ENCODE peak calls at places on chromosomes 13 and 19, in nine cellular contexts. A is K562, W is breast epithelium, R is spleen, D is endothelial cell of umbilical vein, H is stomach, N is suprapubic skin, K is esophagus muscularis mucosa, S is upper lobe of left lung. J is an unnamed sample.

GRCh38 chr13:27830010-27830409 is 37.7 kb downstream of the GSX1 start:
- DNase-seq in A (peak; percentile 77), W (no peak), R (peak; percentile 92), D (peak; percentile 34), H (peak; percentile 72), N (no peak), K (no peak), S (peak; percentile 93), J (peak; percentile 71)

GRCh38 chr19:11420429-11420893 is 1.3 kb upstream of the RGL3 start:
- DNase-seq in A (no peak), W (no peak), R (peak; percentile 81), D (no peak), H (no peak), N (no peak), K (no peak), S (peak; percentile 83), J (no peak)

GRCh38 chr13:71054358-71054757 is 812.6 kb downstream of the DACH1 start:
- DNase-seq in A (no peak), W (no peak), R (no peak), D (no peak), H (no peak), N (no peak), K (no peak), S (no peak), J (no peak)

GRCh38 chr13:99312493-99312883 is 5.3 kb upstream of the GPR183 start:
- DNase-seq in A (no peak), W (peak; percentile 55), R (no peak), D (no peak), H (no peak), N (peak; percentile 91), K (no peak), S (no peak), J (peak; percentile 45)

GRCh38 chr13:43785681-43786471 is 896 bp downstream of the ENOX1 start:
- DNase-seq in A (peak; percentile 9), W (peak; percentile 30), R (peak; percentile 78), D (peak; percentile 53), H (peak; percentile 70), N (peak; percentile 84), K (peak; percentile 95), S (peak; percentile 89), J (peak; percentile 69)

GRCh38 chr19:34808566-34808965 is 35.6 kb upstream of the ZNF599 start:
- DNase-seq in A (no peak), W (no peak), R (no peak), D (peak; percentile 13), H (no peak), N (no peak), K (no peak), S (no peak), J (no peak)

GRCh38 chr13:44432595-44432994 is 59.0 kb downstream of the SERP2 start:
- DNase-seq in A (no peak), W (no peak), R (no peak), D (peak; percentile 15), H (no peak), N (no peak), K (peak; percentile 87), S (no peak), J (no peak)

GRCh38 chr13:105278797-105279425 is 1256.6 kb downstream of the EFNB2 start:
- DNase-seq in A (no peak), W (no peak), R (no peak), D (no peak), H (no peak), N (no peak), K (no peak), S (no peak), J (no peak)

GRCh38 chr13:32804673-32805260 is 211.5 kb upstream of the KL start:
- DNase-seq in A (no peak), W (no peak), R (no peak), D (no peak), H (no peak), N (no peak), K (no peak), S (no peak), J (no peak)

DNA sequence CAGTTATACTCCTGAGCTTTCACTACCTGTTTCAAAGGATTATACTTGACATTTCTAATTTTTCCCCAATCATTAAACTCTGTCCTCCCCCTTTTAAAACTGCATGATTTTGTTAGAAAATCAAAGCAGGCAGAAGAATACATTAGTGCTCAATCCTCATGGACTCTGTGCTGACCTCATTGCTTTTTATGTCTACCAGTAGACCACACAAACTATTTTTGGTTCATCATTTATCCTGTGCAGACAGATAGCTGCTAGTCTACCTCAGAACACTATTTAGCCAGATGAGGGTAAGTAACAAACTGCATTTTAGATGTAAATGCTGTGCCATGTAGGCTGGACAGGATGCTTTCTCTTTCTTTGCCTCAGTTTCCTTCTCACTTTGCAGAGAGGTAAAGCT is 235.9 kb downstream of the DCT start:
- DNase-seq in A (no peak), W (no peak), R (no peak), D (no peak), H (no peak), N (no peak), K (no peak), S (no peak), J (no peak)
- TF ChIP-seq POLR2A in A (no peak), W (no peak), R (no peak), D (no peak), H (no peak), N (no peak), K (no peak), S (no peak), J (no peak)

GRCh38 chr19:3898426-3898825 is 17.9 kb downstream of the ATCAY start:
- DNase-seq in A (no peak), W (no peak), R (no peak), D (no peak), H (no peak), N (no peak), K (no peak), S (no peak), J (no peak)

GRCh38 chr19:3897936-3898335 is 17.5 kb downstream of the ATCAY start:
- DNase-seq in A (no peak), W (no peak), R (no peak), D (no peak), H (no peak), N (no peak), K (no peak), S (no peak), J (no peak)

GRCh38 chr19:3902317-3902973 is 22.0 kb downstream of the ATCAY start:
- DNase-seq in A (no peak), W (no peak), R (no peak), D (no peak), H (no peak), N (no peak), K (no peak), S (no peak), J (no peak)

GRCh38 chr19:3895788-3896187 is 15.3 kb downstream of the ATCAY start:
- DNase-seq in A (no peak), W (no peak), R (no peak), D (no peak), H (no peak), N (no peak), K (no peak), S (no peak), J (no peak)

DNA sequence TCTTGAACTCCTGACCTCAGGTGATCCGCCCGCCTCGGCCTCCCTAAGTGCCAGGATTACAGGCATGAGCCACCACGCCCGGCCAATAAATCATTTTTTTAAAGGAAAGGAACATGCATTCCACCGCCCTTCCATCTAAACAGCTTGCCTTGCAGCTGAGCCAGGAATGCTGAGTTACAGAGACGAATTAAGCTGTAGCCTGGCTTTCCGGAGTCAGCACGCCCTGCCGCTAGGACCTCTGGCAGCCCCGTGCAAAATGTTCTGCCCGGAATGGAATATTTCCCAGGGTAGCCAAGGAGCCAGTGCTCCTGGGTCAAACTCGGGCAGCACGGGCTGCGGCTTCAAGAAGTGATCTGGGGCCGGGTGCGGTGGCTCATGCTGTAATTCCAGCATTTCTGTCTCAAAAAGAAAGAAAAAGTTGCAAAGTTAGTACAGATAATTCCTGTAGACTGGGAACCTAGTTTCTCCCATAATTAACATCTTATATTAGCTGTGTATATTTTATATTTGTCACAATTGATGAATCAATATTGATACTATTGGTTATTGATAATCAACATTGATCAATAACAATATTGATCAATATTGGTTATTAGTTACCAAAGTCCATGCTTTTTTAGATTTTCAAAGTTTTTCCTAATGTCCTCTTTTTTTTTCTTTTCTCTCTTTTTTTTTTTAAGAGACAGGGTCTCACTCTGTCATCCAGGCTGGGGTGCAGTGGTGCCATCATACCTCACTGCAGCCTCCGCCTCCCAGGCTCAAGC is 19.2 kb downstream of the ATCAY start:
- DNase-seq in A (no peak), W (no peak), R (no peak), D (no peak), H (no peak), N (no peak), K (no peak), S (no peak), J (peak; percentile 15)
- TF ChIP-seq POLR2AphosphoS5 in A (no peak), W (no peak), R (no peak), D (no peak), H (peak; percentile 59), N (no peak), K (peak; percentile 68), S (no peak), J (no peak)

DNA sequence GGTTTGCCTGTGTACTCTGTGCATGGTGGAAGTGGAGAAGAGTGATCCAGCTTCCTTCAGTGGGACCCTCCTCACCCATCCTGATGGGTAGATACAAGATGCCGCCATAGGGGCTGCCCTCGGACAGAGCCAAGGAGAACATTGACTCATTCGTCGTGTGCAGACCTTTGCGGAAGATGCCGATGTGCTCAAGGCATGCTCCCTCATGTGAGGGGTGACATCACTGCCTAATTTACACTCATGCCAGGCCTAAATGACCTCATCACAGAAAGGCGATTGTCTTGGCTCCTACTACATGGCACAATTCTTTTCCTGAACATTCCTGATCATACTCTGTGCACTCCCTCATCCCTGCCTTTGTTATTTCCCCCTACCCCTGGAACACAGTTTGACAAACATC is 146.3 kb upstream of the ARGLU1 start:
- DNase-seq in A (no peak), W (no peak), R (no peak), D (no peak), H (no peak), N (no peak), K (no peak), S (no peak), J (no peak)
- TF ChIP-seq POLR2A in A (no peak), W (no peak), R (no peak), D (no peak), H (no peak), N (no peak), K (no peak), S (no peak), J (no peak)

GRCh38 chr19:31718898-31719297 is 369.7 kb upstream of the TSHZ3 start:
- DNase-seq in A (no peak), W (no peak), R (no peak), D (no peak), H (no peak), N (no peak), K (no peak), S (no peak), J (no peak)

GRCh38 chr19:31717316-31717715 is 368.1 kb upstream of the TSHZ3 start:
- DNase-seq in A (no peak), W (no peak), R (no peak), D (no peak), H (no peak), N (no peak), K (no peak), S (no peak), J (no peak)

GRCh38 chr19:31715249-31715944 is 366.2 kb upstream of the TSHZ3 start:
- DNase-seq in A (no peak), W (no peak), R (no peak), D (no peak), H (no peak), N (peak; percentile 65), K (no peak), S (peak; percentile 47), J (no peak)

DNA sequence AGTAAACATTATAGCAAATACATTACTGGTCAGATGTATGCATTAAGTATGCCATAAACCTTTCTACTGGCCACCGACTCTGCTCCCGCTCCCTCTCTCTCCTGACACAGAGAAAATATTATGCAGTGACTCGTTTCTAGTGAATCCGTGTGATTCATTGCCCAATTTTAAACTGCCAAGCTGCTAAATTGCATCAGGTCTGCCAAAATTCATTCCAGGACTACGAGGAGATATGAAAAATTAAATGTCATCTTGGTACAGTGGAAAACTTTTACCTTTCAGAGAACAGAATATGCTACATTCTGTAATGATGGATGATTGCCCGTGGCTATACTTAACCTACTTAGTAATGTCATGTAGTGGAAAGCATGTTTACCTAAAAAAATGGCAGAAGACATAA is 368.8 kb upstream of the TSHZ3 start:
- DNase-seq in A (no peak), W (no peak), R (no peak), D (no peak), H (no peak), N (no peak), K (no peak), S (no peak), J (no peak)
- TF ChIP-seq POLR2AphosphoS5 in A (no peak), W (no peak), R (no peak), D (no peak), H (no peak), N (no peak), K (peak; percentile 53), S (no peak), J (no peak)